ENCODE peak calls at places on chromosomes 6 and 20, in five cellular contexts. B is stimulated activated CD8-positive, alpha-beta memory T cell treated with anti-CD3 and anti-CD28 coated beads, Interleukin-12 subunit alpha, Interleukin-12 subunit beta, amount 100 ng/mL, for 4 hours; K is activated CD4-positive, alpha-beta T cell treated with anti-CD3 and anti-CD28 coated beads, Interleukin-2, amount 50 U/mL, for 4 hours; I is DND-41; S is transverse colon. E is an unnamed sample.

GRCh38 chr20:21259346-21259745 is 43.8 kb upstream of the XRN2 start:
- DNase-seq in B (no peak), S (no peak), I (no peak), K (no peak), E (no peak)

GRCh38 chr6:166307082-166307980 is 861 bp downstream of the PRR18 start:
- DNase-seq in K (no peak), I (no peak), S (no peak), B (no peak), E (peak; percentile 47)

GRCh38 chr6:137224890-137225198 is 5.7 kb upstream of the IFNGR1 start:
- DNase-seq in B (no peak), K (no peak), S (no peak), I (no peak), E (no peak)

GRCh38 chr20:36745234-36745926 is 510 bp downstream of the NDRG3 start:
- DNase-seq in I (no peak), B (no peak), S (peak; percentile 40), K (peak; percentile 13), E (no peak)

GRCh38 chr20:3990741-3991140 is 24.6 kb downstream of the RNF24 start:
- DNase-seq in K (no peak), S (no peak), I (no peak), B (no peak), E (no peak)

GRCh38 chr6:62446647-62447316 is 160.8 kb upstream of the KHDRBS2 start:
- DNase-seq in K (no peak), I (no peak), B (no peak), S (no peak), E (no peak)

GRCh38 chr6:92942549-92942948 is 476.8 kb downstream of the EPHA7 start:
- DNase-seq in I (no peak), S (no peak), K (no peak), B (no peak), E (no peak)

GRCh38 chr6:122322824-122323223 is 76.6 kb upstream of the HSF2 start:
- DNase-seq in S (no peak), B (no peak), I (no peak), K (no peak), E (no peak)

GRCh38 chr6:96862560-96862959 is 25.3 kb upstream of the GPR63 start:
- DNase-seq in S (no peak), B (no peak), I (no peak), K (no peak), E (no peak)

GRCh38 chr6:27531772-27532459 is 59.0 kb upstream of the ZNF184 start:
- DNase-seq in I (no peak), S (no peak), B (no peak), K (no peak), E (no peak)

GRCh38 chr6:125871365-125871764 is 80.6 kb downstream of the NCOA7 start:
- DNase-seq in K (no peak), S (no peak), B (no peak), I (no peak), E (no peak)

GRCh38 chr6:146127447-146128215 is 98.8 kb downstream of the GRM1 start:
- DNase-seq in I (no peak), B (no peak), K (no peak), S (no peak), E (no peak)

GRCh38 chr20:63831696-63832686 is 927 bp upstream of the ZBTB46 start:
- DNase-seq in B (no peak), K (no peak), I (no peak), S (peak; percentile 64), E (no peak)

GRCh38 chr20:43761396-43762340 is 34.9 kb upstream of the GTSF1L start:
- DNase-seq in S (no peak), B (no peak), I (no peak), K (no peak), E (no peak)

GRCh38 chr6:37372116-37372515 is 18.3 kb downstream of the RNF8 start:
- DNase-seq in S (no peak), I (no peak), K (no peak), B (no peak), E (no peak)

GRCh38 chr6:22072939-22073338 is 223.9 kb downstream of the PRL start:
- DNase-seq in S (no peak), K (no peak), B (no peak), I (no peak), E (no peak)

GRCh38 chr6:159360306-159360705 is 191.1 kb downstream of the FNDC1 start:
- DNase-seq in K (no peak), B (no peak), S (no peak), I (no peak), E (no peak)

GRCh38 chr6:147251072-147251471 is 46.9 kb downstream of the STXBP5 start:
- DNase-seq in S (no peak), I (no peak), K (no peak), B (no peak), E (no peak)

GRCh38 chr20:35833271-35833670 is 61.5 kb downstream of the PHF20 start:
- DNase-seq in B (no peak), K (no peak), I (no peak), S (no peak), E (no peak)

GRCh38 chr6:44663860-44664584 is 276.5 kb downstream of the CDC5L start:
- DNase-seq in S (no peak), B (no peak), I (no peak), K (no peak), E (no peak)

GRCh38 chr6:4808396-4808795 is 32.2 kb downstream of the CDYL start:
- DNase-seq in K (no peak), B (no peak), S (no peak), I (no peak), E (no peak)

GRCh38 chr6:54307412-54308036 is 717 bp upstream of the TINAG start:
- DNase-seq in I (no peak), S (peak; percentile 63), B (no peak), K (no peak), E (no peak)

GRCh38 chr6:104771258-104771832 is 88.4 kb downstream of the HACE1 start:
- DNase-seq in B (no peak), I (no peak), K (no peak), S (no peak), E (peak; percentile 2)

GRCh38 chr6:25389501-25389900 is 110.3 kb downstream of the CARMIL1 start:
- DNase-seq in I (no peak), S (no peak), B (no peak), K (no peak), E (no peak)

GRCh38 chr6:111591370-111591900 is 14.2 kb downstream of the TRAF3IP2 start:
- DNase-seq in I (no peak), B (no peak), K (no peak), S (peak; percentile 85), E (no peak)

GRCh38 chr6:133242761-133243590 is 1.8 kb downstream of the EYA4 start:
- DNase-seq in S (no peak), K (no peak), B (no peak), I (no peak), E (peak; percentile 35)

GRCh38 chr20:35871311-35871771 is 83.0 kb downstream of the SCAND1 start:
- DNase-seq in I (no peak), B (no peak), K (no peak), S (peak; percentile 11), E (no peak)

GRCh38 chr20:7090753-7091310 is 323.3 kb downstream of the BMP2 start:
- DNase-seq in I (no peak), B (no peak), S (peak; percentile 63), K (no peak), E (no peak)

GRCh38 chr6:87881342-87881895 is 166.2 kb upstream of the SPACA1 start:
- DNase-seq in S (no peak), B (no peak), I (no peak), K (no peak), E (no peak)

GRCh38 chr6:145731432-145731831 is 3.9 kb downstream of the EPM2A start:
- DNase-seq in S (no peak), I (no peak), B (no peak), K (peak; percentile 2), E (no peak)

GRCh38 chr6:19268117-19268516 is 569.1 kb upstream of the ID4 start:
- DNase-seq in K (no peak), S (no peak), B (no peak), I (no peak), E (no peak)

GRCh38 chr20:61666471-61666832 is 399.2 kb downstream of the TAF4 start:
- DNase-seq in K (no peak), I (no peak), B (no peak), S (no peak), E (no peak)